ENCODE peak calls at places on chromosomes 6 and 20, in five cellular contexts. M is H1, I is GM12892, J is SK-N-MC, D is HCT116. P is an unnamed sample.

GRCh38 chr20:58891686-58892125 is 39.2 kb downstream of the GNAS start:
- DNase-seq in M (no peak), I (no peak), J (no peak), D (no peak), P (no peak)

GRCh38 chr20:45957021-45957941 is 14.7 kb downstream of the ZNF335 start:
- DNase-seq in M (no peak), I (no peak), J (no peak), D (no peak), P (no peak)

GRCh38 chr6:11969092-11969491 is 43.0 kb upstream of the HIVEP1 start:
- DNase-seq in M (no peak), I (no peak), J (no peak), D (no peak), P (no peak)

GRCh38 chr6:135985471-135985870 is 134.0 kb downstream of the PDE7B start:
- DNase-seq in M (no peak), I (no peak), J (no peak), D (no peak), P (no peak)

GRCh38 chr20:33677991-33678431 is 3.8 kb upstream of the NECAB3 start:
- DNase-seq in M (no peak), I (no peak), J (no peak), D (no peak), P (no peak)

GRCh38 chr20:35773154-35773751 is 1.4 kb downstream of the PHF20 start:
- DNase-seq in M (no peak), I (no peak), J (no peak), D (no peak), P (no peak)

GRCh38 chr6:36249010-36249409 is 20.9 kb upstream of the PNPLA1 start:
- DNase-seq in M (no peak), I (no peak), J (no peak), D (no peak), P (no peak)

GRCh38 chr20:43968341-43968740 is 53.7 kb downstream of the TOX2 start:
- DNase-seq in M (no peak), I (no peak), J (no peak), D (no peak), P (no peak)

GRCh38 chr6:134925800-134926199 is 24.1 kb downstream of the ALDH8A1 start:
- DNase-seq in M (no peak), I (no peak), J (no peak), D (no peak), P (no peak)

GRCh38 chr6:54282186-54282585 is 26.1 kb upstream of the TINAG start:
- DNase-seq in M (no peak), I (no peak), J (peak), D (peak), P (no peak)

GRCh38 chr6:119076173-119076965 is 2.1 kb downstream of the FAM184A start:
- DNase-seq in M (no peak), I (no peak), J (no peak), D (no peak), P (no peak)

GRCh38 chr6:1624848-1625341 is 15.2 kb downstream of the FOXC1 start:
- DNase-seq in M (no peak), I (no peak), J (no peak), D (no peak), P (no peak)

GRCh38 chr20:43194187-43194586 is 4.5 kb upstream of the PTPRT start:
- DNase-seq in M (no peak), I (no peak), J (no peak), D (no peak), P (no peak)

GRCh38 chr6:27847706-27848105 is 64.5 kb downstream of the OR2B2 start:
- DNase-seq in M (no peak), I (no peak), J (no peak), D (no peak), P (no peak)

GRCh38 chr6:11830105-11830504 is 51.5 kb upstream of the ADTRP start:
- DNase-seq in M (no peak), I (no peak), J (no peak), D (no peak), P (no peak)

GRCh38 chr6:108914235-108915022 is 66.2 kb downstream of the ARMC2 start:
- DNase-seq in M (no peak), I (no peak), J (no peak), D (peak), P (no peak)

GRCh38 chr6:158441639-158442308 is 118.1 kb upstream of the TMEM181 start:
- DNase-seq in M (no peak), I (no peak), J (no peak), D (no peak), P (no peak)

GRCh38 chr20:58981564-58982364 is 708 bp downstream of the NELFCD start:
- DNase-seq in M (no peak), I (no peak), J (no peak), D (no peak), P (no peak)

GRCh38 chr20:25319241-25320034 is 71.2 kb downstream of the ABHD12 start:
- DNase-seq in M (no peak), I (no peak), J (no peak), D (no peak), P (no peak)

GRCh38 chr20:47610247-47610944 is 108.7 kb downstream of the NCOA3 start:
- DNase-seq in M (no peak), I (no peak), J (no peak), D (peak), P (peak)

GRCh38 chr6:130796313-130796905 is 30.8 kb upstream of the SMLR1 start:
- DNase-seq in M (no peak), I (no peak), J (no peak), D (no peak), P (no peak)

GRCh38 chr6:120675886-120676285 is 658.4 kb downstream of the TBC1D32 start:
- DNase-seq in M (no peak), I (no peak), J (no peak), D (no peak), P (no peak)

GRCh38 chr20:47318596-47319516 is 37.6 kb downstream of the ZMYND8 start:
- DNase-seq in M (no peak), I (no peak), J (no peak), D (no peak), P (no peak)

GRCh38 chr6:14246876-14247275 is 129.3 kb downstream of the CD83 start:
- DNase-seq in M (no peak), I (no peak), J (no peak), D (no peak), P (no peak)

GRCh38 chr20:43539975-43540672 is 18.7 kb upstream of the SGK2 start:
- DNase-seq in M (no peak), I (no peak), J (no peak), D (no peak), P (no peak)

GRCh38 chr6:126919947-126920346 is 198.5 kb upstream of the RSPO3 start:
- DNase-seq in M (no peak), I (no peak), J (no peak), D (no peak), P (no peak)

GRCh38 chr6:105326216-105326615 is 76.7 kb downstream of the PREP start:
- DNase-seq in M (no peak), I (no peak), J (no peak), D (peak), P (no peak)

GRCh38 chr6:116158641-116159040 is 32.7 kb upstream of the COL10A1 start:
- DNase-seq in M (no peak), I (no peak), J (no peak), D (no peak), P (no peak)

GRCh38 chr6:3456794-3457709 is at the start of gene SLC22A23:
- DNase-seq in M (peak), I (peak), J (no peak), D (peak), P (no peak)

GRCh38 chr6:157597461-157598312 is 216.7 kb downstream of the ZDHHC14 start:
- DNase-seq in M (no peak), I (no peak), J (no peak), D (peak), P (no peak)

GRCh38 chr20:62910217-62910766 is 16.0 kb downstream of the DIDO1 start:
- DNase-seq in M (no peak), I (no peak), J (no peak), D (no peak), P (no peak)
- TF ChIP-seq POLR2AphosphoS5 in M (peak), I (peak), J (no peak), D (no peak), P (no peak)

GRCh38 chr6:5260661-5261544 is at the start of the genes FARS2 and LYRM4:
- DNase-seq in M (peak), I (peak), J (peak), D (peak), P (peak)
- TF ChIP-seq POLR2AphosphoS5 in M (peak), I (peak), J (peak), D (peak), P (peak)

DNA sequence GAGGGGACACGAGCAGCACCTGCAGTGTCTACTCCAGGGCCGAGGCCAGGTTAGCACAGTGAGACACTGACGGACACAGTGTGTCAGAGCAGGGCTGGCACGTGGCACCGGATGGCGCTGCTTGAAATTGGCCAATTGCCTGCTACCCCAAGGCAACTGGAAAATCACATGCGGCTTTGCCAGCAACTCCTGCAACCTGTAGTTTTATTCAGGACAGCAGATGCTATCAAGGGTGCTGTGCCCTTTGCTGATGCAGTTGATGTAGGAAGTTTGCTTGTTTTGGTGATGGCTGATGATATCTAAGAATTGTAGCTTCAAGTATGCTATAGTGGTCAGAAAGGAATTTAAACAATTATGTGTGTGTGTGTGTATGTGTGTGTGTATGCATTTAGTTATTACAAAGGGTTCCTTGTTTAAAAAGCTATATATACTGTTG is 25.9 kb downstream of the RIN2 start:
- DNase-seq in M (no peak), I (no peak), J (no peak), D (no peak), P (no peak)
- TF ChIP-seq POLR2AphosphoS5 in M (no peak), I (no peak), J (no peak), D (no peak), P (no peak)

GRCh38 chr6:16105056-16105455 is 23.8 kb upstream of the MYLIP start:
- DNase-seq in M (no peak), I (no peak), J (no peak), D (no peak), P (no peak)
- TF ChIP-seq POLR2AphosphoS5 in M (no peak), I (no peak), J (no peak), D (no peak), P (no peak)

DNA sequence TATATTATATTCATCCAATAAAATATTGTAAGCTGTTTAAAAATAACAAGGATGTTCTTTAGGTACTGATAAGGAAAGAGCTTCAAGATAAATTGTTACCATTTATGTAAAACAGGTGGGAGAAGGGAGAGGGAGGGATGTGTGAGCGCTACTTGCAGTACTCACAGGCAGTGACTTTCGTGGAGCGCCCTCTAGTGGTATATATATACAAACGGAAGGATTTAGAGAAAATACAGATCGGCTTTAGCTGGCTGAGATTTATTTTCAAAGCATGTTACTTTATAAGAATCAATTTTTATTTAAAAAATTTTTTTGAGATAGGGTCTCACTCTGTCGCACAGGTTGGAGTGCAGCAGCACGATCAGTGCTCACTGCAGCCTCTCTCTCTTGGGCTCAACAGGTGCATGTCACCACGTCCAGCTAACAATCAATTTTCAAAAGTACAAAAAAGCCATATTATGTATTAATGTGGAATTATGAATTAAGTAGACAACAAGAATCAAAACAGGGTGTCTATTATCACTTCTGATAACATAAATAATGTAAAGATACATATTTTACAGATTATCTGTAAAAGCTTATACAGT is 3.3 kb upstream of the MOG start:
- DNase-seq in M (no peak), I (no peak), J (peak), D (peak), P (no peak)
- TF ChIP-seq POLR2AphosphoS5 in M (no peak), I (no peak), J (no peak), D (no peak), P (no peak)